ENCODE peak calls at places on chromosomes 12 and 14, in ten cellular contexts. L is heart left ventricle, J is uterus, P is ovary, C is lower leg skin, X is upper lobe of left lung, O is A549, H is gastrocnemius medialis, V is NB4, N is GM12891. Y is an unnamed sample.

GRCh38 chr14:75125617-75126016 is 1.2 kb downstream of the NEK9 start:
- DNase-seq in V (peak), C (no peak), L (no peak), X (no peak), N (no peak), J (no peak), P (no peak), O (peak), H (no peak), Y (no peak)

GRCh38 chr12:51320311-51320694 is 3.7 kb downstream of the BIN2 start:
- DNase-seq in H (no peak), J (no peak), L (no peak), C (no peak), P (no peak), X (no peak), V (peak), O (peak), N (no peak), Y (no peak)

GRCh38 chr12:2291182-2291832 is 238.5 kb downstream of the CACNA1C start:
- DNase-seq in L (no peak), V (peak), X (no peak), H (no peak), C (peak), J (no peak), N (peak), P (no peak), O (peak), Y (peak)

GRCh38 chr14:20866963-20867362 is 24.2 kb upstream of the RNASE3 start:
- DNase-seq in H (no peak), V (peak), N (no peak), O (peak), C (no peak), X (no peak), J (no peak), P (no peak), L (no peak), Y (peak)

GRCh38 chr14:94014375-94014774 is 11.8 kb upstream of the OTUB2 start:
- DNase-seq in X (no peak), O (no peak), C (no peak), V (no peak), J (no peak), H (no peak), L (no peak), N (no peak), P (no peak), Y (no peak)

GRCh38 chr14:24100197-24100981 is 6.3 kb downstream of the PCK2 start:
- DNase-seq in L (no peak), C (no peak), N (no peak), V (no peak), X (no peak), J (no peak), H (no peak), P (no peak), O (no peak), Y (no peak)

GRCh38 chr12:77979597-77980250 is 149.0 kb downstream of the NAV3 start:
- DNase-seq in N (no peak), J (no peak), P (no peak), X (no peak), L (no peak), V (no peak), O (no peak), C (no peak), H (no peak), Y (no peak)

GRCh38 chr14:89667983-89668382 is 250.9 kb upstream of the FOXN3 start:
- DNase-seq in N (no peak), O (no peak), V (no peak), P (no peak), X (no peak), L (no peak), J (no peak), H (no peak), C (no peak), Y (no peak)

GRCh38 chr12:53930591-53931255 is 7.9 kb upstream of the HOXC13 start:
- DNase-seq in V (no peak), L (no peak), J (no peak), O (no peak), H (no peak), X (peak), P (no peak), N (no peak), C (no peak), Y (no peak)

GRCh38 chr14:61625171-61625570 is 70.1 kb upstream of the HIF1A start:
- DNase-seq in H (no peak), V (peak), N (no peak), P (no peak), O (peak), C (no peak), L (no peak), J (no peak), X (no peak), Y (no peak)

GRCh38 chr14:102181187-102181586 is 41.5 kb downstream of the WDR20 start:
- DNase-seq in N (no peak), C (no peak), V (no peak), X (no peak), O (no peak), P (no peak), L (no peak), J (no peak), H (no peak), Y (no peak)

GRCh38 chr14:84864582-84865271 is 665.2 kb upstream of the FLRT2 start:
- DNase-seq in V (no peak), L (no peak), P (no peak), O (no peak), J (no peak), H (no peak), C (no peak), X (no peak), N (no peak), Y (no peak)

GRCh38 chr14:54102530-54102929 is 145.9 kb upstream of the BMP4 start:
- DNase-seq in P (no peak), J (no peak), C (no peak), V (no peak), N (no peak), X (no peak), O (no peak), L (no peak), H (no peak), Y (no peak)

GRCh38 chr12:46358791-46359666 is 13.5 kb downstream of the SLC38A2 start:
- DNase-seq in P (no peak), X (no peak), J (no peak), C (no peak), N (no peak), H (no peak), L (no peak), V (no peak), O (no peak), Y (no peak)

GRCh38 chr14:44657688-44658388 is 150.8 kb upstream of the FSCB start:
- DNase-seq in P (no peak), J (no peak), N (no peak), O (peak), L (no peak), V (peak), X (no peak), C (no peak), H (no peak), Y (peak)

GRCh38 chr12:89907659-89908058 is 199.0 kb upstream of the ATP2B1 start:
- DNase-seq in V (no peak), N (no peak), C (no peak), O (no peak), P (no peak), X (no peak), L (no peak), J (no peak), H (no peak), Y (no peak)

GRCh38 chr12:23174917-23175316 is 549.9 kb downstream of the ETNK1 start:
- DNase-seq in N (no peak), C (no peak), J (no peak), O (no peak), H (no peak), X (no peak), P (no peak), V (no peak), L (no peak), Y (no peak)

GRCh38 chr14:101276309-101277091 is 284.8 kb upstream of the DIO3 start:
- DNase-seq in P (no peak), X (no peak), J (no peak), V (no peak), N (no peak), O (no peak), C (no peak), L (no peak), H (no peak), Y (no peak)

GRCh38 chr14:65169351-65169750 is 67.0 kb upstream of the MAX start:
- DNase-seq in L (no peak), N (no peak), C (no peak), P (no peak), O (no peak), V (no peak), J (no peak), H (no peak), X (no peak), Y (no peak)
- TF ChIP-seq POLR2A in L (no peak), N (peak), C (no peak), P (no peak), O (no peak), V (no peak), J (no peak), H (no peak), X (no peak), Y (no peak)

GRCh38 chr12:96445743-96446655 is 43.4 kb upstream of the CFAP54 start:
- DNase-seq in V (peak), L (no peak), C (no peak), H (no peak), N (peak), P (no peak), X (no peak), O (peak), J (peak), Y (peak)
- TF ChIP-seq POLR2A in V (no peak), L (no peak), C (no peak), H (no peak), N (no peak), P (no peak), X (peak), O (no peak), J (no peak), Y (no peak)

GRCh38 chr12:106275458-106275857 is 27.1 kb upstream of the TCP11L2 start:
- DNase-seq in C (no peak), H (no peak), X (no peak), L (no peak), P (no peak), V (no peak), O (no peak), N (no peak), J (no peak), Y (no peak)

GRCh38 chr12:106271575-106272505 is 24.0 kb upstream of the CKAP4 start:
- DNase-seq in C (no peak), L (no peak), O (no peak), N (no peak), V (no peak), J (no peak), P (no peak), X (no peak), H (no peak), Y (no peak)

GRCh38 chr12:106274012-106274411 is 26.2 kb upstream of the CKAP4 start:
- DNase-seq in L (no peak), X (no peak), O (no peak), N (no peak), C (no peak), H (no peak), V (no peak), J (no peak), P (no peak), Y (no peak)

GRCh38 chr12:106276032-106276728 is 26.4 kb upstream of the TCP11L2 start:
- DNase-seq in N (peak), L (no peak), X (no peak), V (no peak), C (no peak), J (no peak), O (no peak), P (no peak), H (no peak), Y (no peak)

DNA sequence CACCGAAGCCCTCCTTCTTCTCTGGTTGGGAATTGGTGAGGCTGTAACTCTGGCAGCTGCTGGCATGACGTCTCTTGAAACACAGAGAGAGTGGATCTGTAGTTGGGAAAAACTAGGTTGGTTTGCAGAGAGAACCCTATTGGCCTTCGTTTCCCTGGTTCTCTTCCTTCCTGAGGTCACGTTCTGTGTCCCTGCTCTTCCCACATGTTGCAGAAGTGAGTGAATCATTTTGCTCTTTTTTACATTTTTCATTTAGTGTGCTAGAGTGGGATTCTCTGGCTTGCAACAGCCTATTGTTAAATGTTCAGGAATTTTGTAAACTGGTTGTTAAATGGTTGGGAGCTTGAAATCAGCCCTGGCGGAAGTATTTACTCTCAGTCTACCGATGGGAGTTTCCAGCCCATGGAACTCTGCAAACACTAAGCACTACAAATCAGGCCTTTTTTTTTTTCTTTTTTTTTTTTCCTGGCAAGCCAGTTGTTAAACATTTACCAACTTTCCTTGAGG is 26.8 kb upstream of the CKAP4 start:
- DNase-seq in L (no peak), H (no peak), C (no peak), O (peak), J (no peak), P (no peak), N (no peak), X (no peak), V (no peak), Y (no peak)
- TF ChIP-seq POLR2A in L (no peak), H (no peak), C (no peak), O (no peak), J (no peak), P (no peak), N (no peak), X (no peak), V (no peak), Y (no peak)

GRCh38 chr12:122205590-122205925 is 2.0 kb downstream of the B3GNT4 start:
- DNase-seq in H (no peak), V (no peak), N (no peak), J (no peak), L (no peak), C (no peak), X (no peak), O (no peak), P (no peak), Y (no peak)
- TF ChIP-seq POLR2A in H (no peak), V (no peak), N (no peak), J (no peak), L (no peak), C (no peak), X (no peak), O (no peak), P (no peak), Y (no peak)

GRCh38 chr14:106564058-106564643 is 1037.8 kb downstream of the TMEM121 start:
- DNase-seq in C (no peak), H (no peak), X (peak), L (no peak), V (peak), J (no peak), P (no peak), N (peak), O (peak), Y (peak)
- TF ChIP-seq POLR2A in C (no peak), H (no peak), X (no peak), L (no peak), V (no peak), J (no peak), P (no peak), N (no peak), O (no peak), Y (no peak)

DNA sequence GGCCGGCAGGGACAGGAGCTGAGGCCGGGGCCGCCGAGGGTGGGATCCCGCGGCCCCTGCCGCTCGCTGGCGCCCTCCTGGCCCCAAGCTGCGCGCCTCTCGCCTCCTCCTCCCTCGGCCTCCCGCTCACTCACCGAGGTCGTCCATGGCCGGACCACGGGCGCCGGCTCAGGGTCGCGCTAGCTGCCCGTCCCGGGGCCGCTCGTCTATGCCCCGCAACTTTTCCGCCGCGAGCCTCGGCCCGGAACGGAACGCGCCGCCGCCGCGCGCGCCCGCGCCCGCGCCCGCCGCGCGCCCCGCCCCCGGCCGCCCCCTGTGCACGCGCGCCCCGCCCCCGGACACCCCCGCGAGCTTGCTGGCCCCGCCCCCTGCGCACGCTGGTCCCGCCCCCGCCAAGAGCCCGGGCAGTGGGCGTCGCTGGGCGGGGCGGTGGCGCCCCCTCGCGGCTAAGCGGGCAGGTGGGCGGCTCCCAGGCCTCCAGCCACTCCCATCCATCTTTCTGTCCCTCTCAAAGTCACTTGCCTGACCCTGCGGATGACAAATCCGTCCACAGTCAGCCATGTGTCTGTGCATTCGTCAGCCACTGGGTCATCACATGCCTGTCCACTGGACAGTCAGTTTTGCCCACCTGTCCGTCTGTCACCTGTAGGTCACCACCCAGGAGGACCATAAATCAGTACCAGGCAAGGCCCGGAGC is at the start of gene PXN:
- DNase-seq in O (peak), L (peak), C (peak), V (peak), P (peak), J (peak), N (peak), H (peak), X (peak), Y (peak)
- TF ChIP-seq POLR2A in O (peak), L (no peak), C (peak), V (peak), P (peak), J (peak), N (no peak), H (peak), X (peak), Y (no peak)

GRCh38 chr14:49861923-49862673 is 9.5 kb upstream of the NEMF start:
- DNase-seq in O (peak), H (peak), P (peak), C (peak), X (no peak), L (peak), J (peak), V (peak), N (no peak), Y (peak)
- TF ChIP-seq POLR2A in O (no peak), H (no peak), P (peak), C (no peak), X (no peak), L (no peak), J (no peak), V (no peak), N (no peak), Y (peak)

GRCh38 chr12:95073698-95074520 is 491 bp upstream of the NR2C1 start:
- DNase-seq in L (no peak), N (no peak), H (no peak), P (peak), C (no peak), X (peak), V (peak), O (no peak), J (no peak), Y (no peak)

GRCh38 chr12:95074766-95075165 is 1.3 kb upstream of the NR2C1 start:
- DNase-seq in N (no peak), L (no peak), X (no peak), O (no peak), H (no peak), C (no peak), V (no peak), J (no peak), P (no peak), Y (no peak)

GRCh38 chr12:95070378-95070777 is 3.0 kb downstream of the NR2C1 start:
- DNase-seq in O (no peak), L (no peak), C (no peak), H (no peak), P (no peak), V (no peak), X (no peak), N (no peak), J (no peak), Y (no peak)

GRCh38 chr12:95077341-95077740 is 3.9 kb upstream of the NR2C1 start:
- DNase-seq in L (no peak), V (no peak), J (no peak), P (no peak), O (no peak), C (no peak), N (no peak), X (no peak), H (no peak), Y (no peak)

GRCh38 chr12:95072900-95073697 is at the start of gene NR2C1:
- DNase-seq in O (peak), P (peak), H (peak), C (peak), L (peak), X (peak), V (peak), J (peak), N (peak), Y (peak)
- TF ChIP-seq POLR2A in O (peak), P (peak), H (peak), C (no peak), L (no peak), X (peak), V (peak), J (peak), N (peak), Y (peak)

DNA sequence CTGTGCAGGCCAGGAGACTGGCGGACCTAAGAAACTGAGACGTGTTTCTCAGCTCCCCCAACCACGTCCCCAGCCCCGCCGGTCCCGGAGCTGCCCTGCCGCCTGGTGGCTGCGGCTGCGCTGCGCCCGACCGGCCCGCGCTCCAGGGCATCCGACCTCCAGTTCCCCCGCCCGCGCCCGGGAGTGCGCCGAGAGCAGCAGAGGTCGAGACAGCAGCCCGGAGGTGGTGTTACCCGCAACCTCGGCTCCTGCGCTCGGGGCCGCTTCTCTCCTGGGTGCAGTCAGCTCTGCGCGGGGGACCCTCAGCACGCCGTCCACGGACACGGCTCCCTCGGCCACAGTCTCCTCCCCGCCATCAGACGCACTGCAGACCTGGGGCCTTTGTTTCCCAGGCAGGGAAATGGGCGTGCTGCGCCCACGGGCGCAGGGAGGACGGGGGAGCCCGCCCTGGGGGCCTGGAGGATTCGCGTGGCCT is 21.6 kb upstream of the GPR132 start:
- DNase-seq in J (peak), O (peak), L (peak), H (no peak), N (peak), C (peak), V (peak), X (peak), P (peak), Y (peak)
- TF ChIP-seq POLR2A in J (no peak), O (peak), L (no peak), H (no peak), N (peak), C (no peak), V (no peak), X (no peak), P (no peak), Y (no peak)

DNA sequence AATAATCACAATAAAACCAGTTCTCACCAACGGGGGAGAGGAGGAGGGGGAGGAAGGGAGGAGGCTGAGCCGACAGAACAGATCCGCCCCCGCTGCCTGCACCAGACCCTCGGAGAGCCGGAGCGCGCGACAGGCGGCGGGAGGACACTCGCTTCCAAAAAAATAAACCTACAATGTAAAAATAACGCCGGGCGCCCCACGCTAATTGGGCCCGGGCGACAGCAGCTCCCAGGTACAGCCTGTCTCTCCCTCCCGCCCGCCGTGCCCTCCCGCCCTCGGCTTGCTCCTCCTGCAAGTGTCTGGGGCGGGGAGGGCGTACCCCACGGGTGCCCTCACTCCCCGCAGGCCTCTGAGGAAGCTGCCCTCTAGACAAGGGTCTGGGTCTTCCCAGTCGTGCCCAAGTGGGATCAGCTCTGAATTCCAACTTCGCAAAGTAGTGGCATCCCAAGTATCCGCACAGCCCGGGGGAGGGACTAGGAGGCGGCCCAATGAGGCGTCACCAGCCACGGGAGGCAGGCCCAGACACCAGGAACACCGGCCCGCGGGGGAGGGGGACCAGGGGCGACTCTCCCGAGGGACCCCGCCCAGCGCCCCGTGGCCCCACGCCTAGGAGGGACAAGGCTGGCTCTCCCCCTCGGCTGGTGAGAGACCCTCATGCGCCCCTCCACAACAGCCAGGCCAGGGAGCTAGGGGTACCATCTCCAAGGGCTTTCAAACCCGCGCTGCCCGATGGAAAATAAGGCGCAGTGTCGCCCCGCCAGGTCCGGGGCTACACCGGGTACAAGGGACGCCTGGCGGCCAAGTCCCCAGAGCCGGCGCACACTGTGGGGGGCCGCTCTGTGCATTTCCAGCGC is 1.0 kb downstream of the NCOR2 start:
- DNase-seq in L (peak), N (peak), P (peak), H (peak), J (peak), X (peak), O (peak), C (peak), V (peak), Y (peak)
- TF ChIP-seq POLR2A in L (no peak), N (no peak), P (peak), H (peak), J (no peak), X (peak), O (no peak), C (no peak), V (no peak), Y (peak)